ENCODE peak calls at places on chromosomes 13 and 19, in seven cellular contexts. A is SHP77, N is T-helper 9 cell, W is GM23338, O is left lobe of liver, Q is H7, K is glutamatergic neuron. F is an unnamed sample.

GRCh38 chr13:61252213-61252612 is 163.4 kb downstream of the PCDH20 start:
- DNase-seq in A (no peak), N (no peak), W (no peak), O (no peak), Q (no peak), K (no peak), F (no peak)

GRCh38 chr13:97540696-97541095 is 106.7 kb downstream of the RAP2A start:
- DNase-seq in A (no peak), N (no peak), W (no peak), O (no peak), Q (no peak), K (no peak), F (no peak)

GRCh38 chr19:46639356-46640061 is 3.5 kb upstream of the GNG8 start:
- DNase-seq in A (peak), N (no peak), W (peak), O (no peak), Q (peak), K (no peak), F (no peak)

GRCh38 chr19:48717059-48717395 is 2.5 kb downstream of the MAMSTR start:
- DNase-seq in A (no peak), N (no peak), W (no peak), O (no peak), Q (no peak), K (no peak), F (no peak)

GRCh38 chr13:45108716-45109706 is 11.3 kb upstream of the GTF2F2 start:
- DNase-seq in A (no peak), N (no peak), W (peak), O (no peak), Q (peak), K (no peak), F (peak)

GRCh38 chr13:91572944-91573535 is 174.6 kb downstream of the GPC5 start:
- DNase-seq in A (no peak), N (no peak), W (no peak), O (no peak), Q (no peak), K (no peak), F (no peak)

GRCh38 chr19:50669319-50670101 is 20.3 kb downstream of the C19orf81 start:
- DNase-seq in A (no peak), N (peak), W (peak), O (no peak), Q (peak), K (peak), F (no peak)

GRCh38 chr19:49636230-49636932 is 3.6 kb downstream of the RRAS start:
- DNase-seq in A (no peak), N (no peak), W (no peak), O (no peak), Q (no peak), K (no peak), F (no peak)

GRCh38 chr13:44278164-44278563 is 95.5 kb upstream of the SERP2 start:
- DNase-seq in A (no peak), N (no peak), W (no peak), O (peak), Q (no peak), K (no peak), F (no peak)

GRCh38 chr13:114298866-114299265 is 15.4 kb upstream of the CHAMP1 start:
- DNase-seq in A (no peak), N (no peak), W (no peak), O (no peak), Q (no peak), K (no peak), F (no peak)

GRCh38 chr19:16405797-16406196 is 66.0 kb downstream of the EPS15L1 start:
- DNase-seq in A (no peak), N (no peak), W (no peak), O (no peak), Q (no peak), K (no peak), F (no peak)

GRCh38 chr19:47417107-47417745 is 2.1 kb downstream of the MEIS3 start:
- DNase-seq in A (no peak), N (no peak), W (no peak), O (no peak), Q (peak), K (no peak), F (no peak)

GRCh38 chr13:42334329-42334706 is 62.4 kb downstream of the AKAP11 start:
- DNase-seq in A (no peak), N (no peak), W (no peak), O (no peak), Q (peak), K (no peak), F (no peak)

GRCh38 chr13:109989155-109989554 is 202.8 kb upstream of the IRS2 start:
- DNase-seq in A (no peak), N (no peak), W (no peak), O (no peak), Q (no peak), K (no peak), F (no peak)

GRCh38 chr19:9934132-9934950 is 2.0 kb downstream of the OLFM2 start:
- DNase-seq in A (peak), N (peak), W (peak), O (peak), Q (peak), K (peak), F (peak)

F was measured in WTC11.